ENCODE peak calls at places on chromosome 22, in six cellular contexts. One of them, this sample, is unnamed.

GRCh38 chr22:42863349-42863911 is 6.4 kb upstream of the ARFGAP3 start:
- DNase-seq in heart right ventricle: no peak
- DNase-seq in astrocyte of the cerebellum: peak; percentile 97
- DNase-seq in sigmoid colon: no peak
- DNase-seq in glutamatergic neuron: no peak
- DNase-seq in bronchial epithelial cell: peak; percentile 73
- DNase-seq in this sample: no peak

GRCh38 chr22:27107824-27108223 is 450.4 kb downstream of the MIAT start:
- DNase-seq in heart right ventricle: peak; percentile 27
- DNase-seq in astrocyte of the cerebellum: peak; percentile 90
- DNase-seq in sigmoid colon: peak; percentile 88
- DNase-seq in glutamatergic neuron: no peak
- DNase-seq in bronchial epithelial cell: peak; percentile 99
- DNase-seq in this sample: no peak

GRCh38 chr22:33240901-33241300 is 182.7 kb upstream of the SYN3 start:
- DNase-seq in heart right ventricle: no peak
- DNase-seq in astrocyte of the cerebellum: no peak
- DNase-seq in sigmoid colon: no peak
- DNase-seq in glutamatergic neuron: no peak
- DNase-seq in bronchial epithelial cell: peak; percentile 12
- DNase-seq in this sample: no peak

GRCh38 chr22:36234211-36234610 is 5.1 kb downstream of the APOL2 start:
- DNase-seq in heart right ventricle: no peak
- DNase-seq in astrocyte of the cerebellum: no peak
- DNase-seq in sigmoid colon: no peak
- DNase-seq in glutamatergic neuron: no peak
- DNase-seq in bronchial epithelial cell: no peak
- DNase-seq in this sample: no peak

GRCh38 chr22:41642711-41643110 is 21.6 kb downstream of the XRCC6 start:
- DNase-seq in heart right ventricle: no peak
- DNase-seq in astrocyte of the cerebellum: no peak
- DNase-seq in sigmoid colon: no peak
- DNase-seq in glutamatergic neuron: no peak
- DNase-seq in bronchial epithelial cell: peak; percentile 68
- DNase-seq in this sample: no peak

GRCh38 chr22:37088108-37088605 is 21.4 kb downstream of the TMPRSS6 start:
- DNase-seq in heart right ventricle: no peak
- DNase-seq in astrocyte of the cerebellum: no peak
- DNase-seq in sigmoid colon: no peak
- DNase-seq in glutamatergic neuron: peak; percentile 48
- DNase-seq in bronchial epithelial cell: peak; percentile 33
- DNase-seq in this sample: no peak

GRCh38 chr22:49965291-49966040 is 4.9 kb downstream of the PIM3 start:
- DNase-seq in heart right ventricle: no peak
- DNase-seq in astrocyte of the cerebellum: no peak
- DNase-seq in sigmoid colon: peak; percentile 67
- DNase-seq in glutamatergic neuron: peak; percentile 15
- DNase-seq in bronchial epithelial cell: no peak
- DNase-seq in this sample: peak; percentile 76

GRCh38 chr22:16783453-16783852 is 41.8 kb downstream of the XKR3 start:
- DNase-seq in heart right ventricle: no peak
- DNase-seq in astrocyte of the cerebellum: no peak
- DNase-seq in sigmoid colon: no peak
- DNase-seq in glutamatergic neuron: no peak
- DNase-seq in bronchial epithelial cell: no peak
- DNase-seq in this sample: no peak

GRCh38 chr22:50544078-50544745 is 1.5 kb upstream of the KLHDC7B start:
- DNase-seq in heart right ventricle: peak; percentile 68
- DNase-seq in astrocyte of the cerebellum: no peak
- DNase-seq in sigmoid colon: peak; percentile 81
- DNase-seq in glutamatergic neuron: peak; percentile 88
- DNase-seq in bronchial epithelial cell: peak; percentile 51
- DNase-seq in this sample: no peak

GRCh38 chr22:17201285-17201945 is 17.8 kb downstream of the ADA2 start:
- DNase-seq in heart right ventricle: no peak
- DNase-seq in astrocyte of the cerebellum: no peak
- DNase-seq in sigmoid colon: no peak
- DNase-seq in glutamatergic neuron: no peak
- DNase-seq in bronchial epithelial cell: no peak
- DNase-seq in this sample: no peak

GRCh38 chr22:31446767-31447166 is 42.9 kb downstream of the EIF4ENIF1 start:
- DNase-seq in heart right ventricle: no peak
- DNase-seq in astrocyte of the cerebellum: no peak
- DNase-seq in sigmoid colon: no peak
- DNase-seq in glutamatergic neuron: no peak
- DNase-seq in bronchial epithelial cell: no peak
- DNase-seq in this sample: no peak

GRCh38 chr22:17268501-17269223 is 49.4 kb upstream of the ADA2 start:
- DNase-seq in heart right ventricle: no peak
- DNase-seq in astrocyte of the cerebellum: no peak
- DNase-seq in sigmoid colon: no peak
- DNase-seq in glutamatergic neuron: no peak
- DNase-seq in bronchial epithelial cell: no peak
- DNase-seq in this sample: no peak

GRCh38 chr22:29309332-29310064 is 3.0 kb downstream of the GAS2L1 start:
- DNase-seq in heart right ventricle: peak; percentile 68
- DNase-seq in astrocyte of the cerebellum: no peak
- DNase-seq in sigmoid colon: peak; percentile 71
- DNase-seq in glutamatergic neuron: no peak
- DNase-seq in bronchial epithelial cell: no peak
- DNase-seq in this sample: peak; percentile 93

GRCh38 chr22:46072030-46072881 is 78.1 kb upstream of the PPARA start:
- DNase-seq in heart right ventricle: peak; percentile 58
- DNase-seq in astrocyte of the cerebellum: no peak
- DNase-seq in sigmoid colon: peak; percentile 83
- DNase-seq in glutamatergic neuron: peak; percentile 37
- DNase-seq in bronchial epithelial cell: peak; percentile 18
- DNase-seq in this sample: peak; percentile 81

GRCh38 chr22:31328545-31328960 is 17.6 kb downstream of the PATZ1 start:
- DNase-seq in heart right ventricle: no peak
- DNase-seq in astrocyte of the cerebellum: no peak
- DNase-seq in sigmoid colon: no peak
- DNase-seq in glutamatergic neuron: no peak
- DNase-seq in bronchial epithelial cell: no peak
- DNase-seq in this sample: no peak

GRCh38 chr22:19121631-19122142 is 525 bp downstream of the DGCR2 start:
- DNase-seq in heart right ventricle: peak; percentile 59
- DNase-seq in astrocyte of the cerebellum: no peak
- DNase-seq in sigmoid colon: peak; percentile 80
- DNase-seq in glutamatergic neuron: peak; percentile 65
- DNase-seq in bronchial epithelial cell: no peak
- DNase-seq in this sample: no peak

GRCh38 chr22:35697142-35697541 is 20.5 kb upstream of the APOL5 start:
- DNase-seq in heart right ventricle: no peak
- DNase-seq in astrocyte of the cerebellum: no peak
- DNase-seq in sigmoid colon: no peak
- DNase-seq in glutamatergic neuron: no peak
- DNase-seq in bronchial epithelial cell: no peak
- DNase-seq in this sample: no peak

GRCh38 chr22:46991666-46992065 is 229.2 kb downstream of the TBC1D22A start:
- DNase-seq in heart right ventricle: no peak
- DNase-seq in astrocyte of the cerebellum: no peak
- DNase-seq in sigmoid colon: no peak
- DNase-seq in glutamatergic neuron: no peak
- DNase-seq in bronchial epithelial cell: no peak
- DNase-seq in this sample: no peak

GRCh38 chr22:27108425-27109114 is 451.2 kb downstream of the MIAT start:
- DNase-seq in heart right ventricle: no peak
- DNase-seq in astrocyte of the cerebellum: no peak
- DNase-seq in sigmoid colon: peak; percentile 93
- DNase-seq in glutamatergic neuron: no peak
- DNase-seq in bronchial epithelial cell: no peak
- DNase-seq in this sample: no peak

GRCh38 chr22:20449819-20450550 is 12.4 kb upstream of the SCARF2 start:
- DNase-seq in heart right ventricle: no peak
- DNase-seq in astrocyte of the cerebellum: no peak
- DNase-seq in sigmoid colon: no peak
- DNase-seq in glutamatergic neuron: no peak
- DNase-seq in bronchial epithelial cell: no peak
- DNase-seq in this sample: no peak

GRCh38 chr22:29635734-29636357 is 32.4 kb downstream of the NF2 start:
- DNase-seq in heart right ventricle: no peak
- DNase-seq in astrocyte of the cerebellum: peak; percentile 53
- DNase-seq in sigmoid colon: no peak
- DNase-seq in glutamatergic neuron: no peak
- DNase-seq in bronchial epithelial cell: peak; percentile 65
- DNase-seq in this sample: no peak

GRCh38 chr22:45863981-45864751 is 112.8 kb downstream of the WNT7B start:
- DNase-seq in heart right ventricle: peak; percentile 63
- DNase-seq in astrocyte of the cerebellum: peak; percentile 62
- DNase-seq in sigmoid colon: peak; percentile 64
- DNase-seq in glutamatergic neuron: peak; percentile 91
- DNase-seq in bronchial epithelial cell: peak; percentile 78
- DNase-seq in this sample: no peak

GRCh38 chr22:27493797-27494196 is 307.8 kb downstream of the MN1 start:
- DNase-seq in heart right ventricle: no peak
- DNase-seq in astrocyte of the cerebellum: no peak
- DNase-seq in sigmoid colon: no peak
- DNase-seq in glutamatergic neuron: no peak
- DNase-seq in bronchial epithelial cell: no peak
- DNase-seq in this sample: no peak

GRCh38 chr22:36931446-36931845 is 18.0 kb downstream of the CSF2RB start:
- DNase-seq in heart right ventricle: no peak
- DNase-seq in astrocyte of the cerebellum: no peak
- DNase-seq in sigmoid colon: no peak
- DNase-seq in glutamatergic neuron: no peak
- DNase-seq in bronchial epithelial cell: no peak
- DNase-seq in this sample: no peak

GRCh38 chr22:41482319-41482935 is 13.5 kb downstream of the ACO2 start:
- DNase-seq in heart right ventricle: no peak
- DNase-seq in astrocyte of the cerebellum: no peak
- DNase-seq in sigmoid colon: no peak
- DNase-seq in glutamatergic neuron: no peak
- DNase-seq in bronchial epithelial cell: no peak
- DNase-seq in this sample: no peak

GRCh38 chr22:30877662-30878515 is 90.7 kb downstream of the MORC2 start:
- DNase-seq in heart right ventricle: no peak
- DNase-seq in astrocyte of the cerebellum: no peak
- DNase-seq in sigmoid colon: peak; percentile 47
- DNase-seq in glutamatergic neuron: no peak
- DNase-seq in bronchial epithelial cell: peak; percentile 12
- DNase-seq in this sample: peak; percentile 68

GRCh38 chr22:27874185-27874584 is 44.9 kb downstream of the PITPNB start:
- DNase-seq in heart right ventricle: no peak
- DNase-seq in astrocyte of the cerebellum: no peak
- DNase-seq in sigmoid colon: peak; percentile 65
- DNase-seq in glutamatergic neuron: no peak
- DNase-seq in bronchial epithelial cell: no peak
- DNase-seq in this sample: no peak

DNA sequence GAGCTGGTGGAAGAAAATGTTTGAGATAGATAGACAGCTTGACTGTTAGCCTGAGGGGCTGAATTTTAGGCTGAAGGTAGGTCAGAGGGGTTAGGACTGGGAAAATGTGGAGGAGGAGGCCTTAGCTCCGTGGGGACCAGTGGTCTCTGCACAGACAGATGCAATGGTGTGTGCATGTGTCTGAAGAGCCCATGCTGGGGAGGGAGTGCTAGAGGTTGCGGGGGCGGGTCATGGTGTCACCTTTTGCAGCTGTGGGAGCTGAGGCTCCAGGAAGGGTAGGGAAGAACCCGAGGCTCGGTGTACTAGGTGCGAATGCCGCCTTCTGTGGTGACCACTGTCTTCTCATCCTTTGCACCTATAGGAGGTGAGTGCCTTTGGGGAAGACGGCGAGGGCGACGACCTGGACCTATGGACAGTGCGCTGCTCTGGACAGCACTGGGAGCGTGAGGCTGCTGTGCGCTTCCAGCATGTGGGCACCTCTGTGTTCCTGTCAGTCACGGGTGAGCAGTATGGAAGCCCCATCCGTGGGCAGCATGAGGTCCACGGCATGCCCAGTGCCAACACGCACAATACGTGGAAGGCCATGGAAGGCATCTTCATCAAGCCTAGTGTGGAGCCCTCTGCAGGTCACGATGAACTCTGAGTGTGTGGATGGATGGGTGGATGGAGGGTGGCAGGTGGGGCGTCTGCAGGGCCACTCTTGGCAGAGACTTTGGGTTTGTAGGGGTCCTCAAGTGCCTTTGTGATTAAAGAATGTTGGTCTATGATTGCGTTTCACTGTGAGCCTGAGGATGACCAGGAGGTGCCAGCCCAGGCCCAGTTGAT is 1.6 kb downstream of the SDF2L1 start:
- DNase-seq in heart right ventricle: no peak
- DNase-seq in astrocyte of the cerebellum: no peak
- DNase-seq in sigmoid colon: no peak
- DNase-seq in glutamatergic neuron: no peak
- DNase-seq in bronchial epithelial cell: no peak
- DNase-seq in this sample: no peak
- TF ChIP-seq CTCF in heart right ventricle: no peak
- TF ChIP-seq CTCF in astrocyte of the cerebellum: peak; percentile 18
- TF ChIP-seq CTCF in sigmoid colon: no peak
- TF ChIP-seq CTCF in glutamatergic neuron: no peak
- TF ChIP-seq CTCF in bronchial epithelial cell: peak; percentile 16
- TF ChIP-seq CTCF in this sample: no peak

GRCh38 chr22:24107668-24108067 is 73.6 kb upstream of the SUSD2 start:
- DNase-seq in heart right ventricle: peak; percentile 87
- DNase-seq in astrocyte of the cerebellum: peak; percentile 93
- DNase-seq in sigmoid colon: peak; percentile 97
- DNase-seq in glutamatergic neuron: no peak
- DNase-seq in bronchial epithelial cell: peak; percentile 11
- DNase-seq in this sample: no peak
- TF ChIP-seq CTCF in heart right ventricle: no peak
- TF ChIP-seq CTCF in astrocyte of the cerebellum: peak; percentile 74
- TF ChIP-seq CTCF in sigmoid colon: peak; percentile 14
- TF ChIP-seq CTCF in glutamatergic neuron: no peak
- TF ChIP-seq CTCF in bronchial epithelial cell: no peak
- TF ChIP-seq CTCF in this sample: no peak

GRCh38 chr22:48781868-48782267 is 1045.8 kb downstream of the BRD1 start:
- DNase-seq in heart right ventricle: no peak
- DNase-seq in astrocyte of the cerebellum: no peak
- DNase-seq in sigmoid colon: peak; percentile 21
- DNase-seq in glutamatergic neuron: no peak
- DNase-seq in bronchial epithelial cell: no peak
- DNase-seq in this sample: no peak
- TF ChIP-seq CTCF in heart right ventricle: no peak
- TF ChIP-seq CTCF in astrocyte of the cerebellum: no peak
- TF ChIP-seq CTCF in sigmoid colon: no peak
- TF ChIP-seq CTCF in glutamatergic neuron: no peak
- TF ChIP-seq CTCF in bronchial epithelial cell: no peak
- TF ChIP-seq CTCF in this sample: no peak

DNA sequence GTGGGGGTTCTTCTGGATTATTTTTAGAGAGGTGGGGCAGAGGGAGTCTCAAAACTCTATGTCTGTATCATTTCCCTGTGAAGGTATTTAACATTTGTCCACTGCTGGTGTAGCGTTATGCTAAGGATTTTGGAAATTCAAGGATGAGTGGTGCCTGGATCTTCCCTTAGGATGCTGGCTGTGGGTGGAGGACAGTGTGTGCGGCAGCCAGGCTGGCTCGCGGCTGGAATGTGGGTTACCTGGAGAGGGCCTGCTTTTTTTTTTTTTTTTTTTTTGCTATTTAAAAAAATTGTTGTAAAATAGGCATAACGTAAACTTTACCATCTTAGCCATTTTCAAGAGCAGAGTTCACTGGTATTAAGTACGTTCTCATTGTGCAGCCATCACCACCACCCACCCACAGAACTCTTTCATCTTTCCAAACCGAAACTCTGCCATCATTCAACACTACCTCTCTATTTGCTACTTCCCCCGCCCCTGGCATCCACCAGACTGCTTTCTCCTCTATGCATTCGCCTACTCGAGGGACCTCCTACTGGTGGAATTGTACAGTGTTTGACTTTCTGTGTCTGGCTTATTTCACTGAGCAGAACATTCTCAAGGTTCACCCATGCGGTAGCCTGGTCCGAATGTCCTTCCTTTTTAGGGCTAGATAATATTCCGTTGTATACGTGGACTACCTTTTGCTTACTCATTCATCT is 67.1 kb downstream of the PARVB start:
- DNase-seq in heart right ventricle: no peak
- DNase-seq in astrocyte of the cerebellum: no peak
- DNase-seq in sigmoid colon: peak; percentile 62
- DNase-seq in glutamatergic neuron: no peak
- DNase-seq in bronchial epithelial cell: peak; percentile 41
- DNase-seq in this sample: peak; percentile 47
- TF ChIP-seq CTCF in heart right ventricle: no peak
- TF ChIP-seq CTCF in astrocyte of the cerebellum: peak; percentile 56
- TF ChIP-seq CTCF in sigmoid colon: peak; percentile 16
- TF ChIP-seq CTCF in glutamatergic neuron: peak; percentile 40
- TF ChIP-seq CTCF in bronchial epithelial cell: peak; percentile 35
- TF ChIP-seq CTCF in this sample: peak; percentile 72

This sample was measured in chondrocyte.